ENCODE peak calls at places on chromosomes 3 and 15, in ten cellular contexts. One of them, this sample, is unnamed.

GRCh38 chr3:186942168-186942567 is 11.8 kb downstream of the ST6GAL1 start:
- DNase-seq in cardiac muscle cell: no peak
- DNase-seq in cerebellar nuclear complex: no peak
- DNase-seq in dorsolateral prefrontal cortex: no peak
- DNase-seq in SK-N-MC: no peak
- DNase-seq in psoas muscle: no peak
- DNase-seq in Calu3: no peak
- DNase-seq in activated T-helper 1 cell treated with anti-CD3 and anti-CD28 coated beads, Interleukin-12 subunit alpha, Interleukin-12 subunit beta, Interleukin-2, Interleukin-4 antibody, amounts not matched to agents 30 ng/mL and 10 ng/mL and 1 ng/mL, durations not matched to agents 14 hours and 24 hours and 36 hours: no peak
- DNase-seq in anterior cingulate cortex: no peak
- DNase-seq in GM13976: no peak
- DNase-seq in this sample: no peak

GRCh38 chr15:83372434-83372873 is 74.7 kb upstream of the SH3GL3 start:
- DNase-seq in cardiac muscle cell: no peak
- DNase-seq in cerebellar nuclear complex: no peak
- DNase-seq in dorsolateral prefrontal cortex: no peak
- DNase-seq in SK-N-MC: no peak
- DNase-seq in psoas muscle: no peak
- DNase-seq in Calu3: no peak
- DNase-seq in activated T-helper 1 cell treated with anti-CD3 and anti-CD28 coated beads, Interleukin-12 subunit alpha, Interleukin-12 subunit beta, Interleukin-2, Interleukin-4 antibody, amounts not matched to agents 30 ng/mL and 10 ng/mL and 1 ng/mL, durations not matched to agents 14 hours and 24 hours and 36 hours: no peak
- DNase-seq in anterior cingulate cortex: no peak
- DNase-seq in GM13976: no peak
- DNase-seq in this sample: peak

GRCh38 chr3:70067860-70068479 is 68.4 kb downstream of the SAMMSON start:
- DNase-seq in cardiac muscle cell: peak
- DNase-seq in cerebellar nuclear complex: no peak
- DNase-seq in dorsolateral prefrontal cortex: no peak
- DNase-seq in SK-N-MC: no peak
- DNase-seq in psoas muscle: no peak
- DNase-seq in Calu3: no peak
- DNase-seq in activated T-helper 1 cell treated with anti-CD3 and anti-CD28 coated beads, Interleukin-12 subunit alpha, Interleukin-12 subunit beta, Interleukin-2, Interleukin-4 antibody, amounts not matched to agents 30 ng/mL and 10 ng/mL and 1 ng/mL, durations not matched to agents 14 hours and 24 hours and 36 hours: no peak
- DNase-seq in anterior cingulate cortex: no peak
- DNase-seq in GM13976: no peak
- DNase-seq in this sample: no peak

GRCh38 chr3:129795596-129795995 is 97.9 kb downstream of the TMCC1 start:
- DNase-seq in cardiac muscle cell: no peak
- DNase-seq in cerebellar nuclear complex: no peak
- DNase-seq in dorsolateral prefrontal cortex: no peak
- DNase-seq in SK-N-MC: no peak
- DNase-seq in psoas muscle: no peak
- DNase-seq in Calu3: peak
- DNase-seq in activated T-helper 1 cell treated with anti-CD3 and anti-CD28 coated beads, Interleukin-12 subunit alpha, Interleukin-12 subunit beta, Interleukin-2, Interleukin-4 antibody, amounts not matched to agents 30 ng/mL and 10 ng/mL and 1 ng/mL, durations not matched to agents 14 hours and 24 hours and 36 hours: no peak
- DNase-seq in anterior cingulate cortex: no peak
- DNase-seq in GM13976: no peak
- DNase-seq in this sample: peak

GRCh38 chr15:78831229-78832207 is 20.3 kb upstream of the ADAMTS7 start:
- DNase-seq in cardiac muscle cell: no peak
- DNase-seq in cerebellar nuclear complex: no peak
- DNase-seq in dorsolateral prefrontal cortex: no peak
- DNase-seq in SK-N-MC: no peak
- DNase-seq in psoas muscle: no peak
- DNase-seq in Calu3: no peak
- DNase-seq in activated T-helper 1 cell treated with anti-CD3 and anti-CD28 coated beads, Interleukin-12 subunit alpha, Interleukin-12 subunit beta, Interleukin-2, Interleukin-4 antibody, amounts not matched to agents 30 ng/mL and 10 ng/mL and 1 ng/mL, durations not matched to agents 14 hours and 24 hours and 36 hours: no peak
- DNase-seq in anterior cingulate cortex: no peak
- DNase-seq in GM13976: no peak
- DNase-seq in this sample: no peak

GRCh38 chr3:140134231-140134630 is 199.2 kb downstream of the CLSTN2 start:
- DNase-seq in cardiac muscle cell: no peak
- DNase-seq in cerebellar nuclear complex: no peak
- DNase-seq in dorsolateral prefrontal cortex: no peak
- DNase-seq in SK-N-MC: no peak
- DNase-seq in psoas muscle: no peak
- DNase-seq in Calu3: no peak
- DNase-seq in activated T-helper 1 cell treated with anti-CD3 and anti-CD28 coated beads, Interleukin-12 subunit alpha, Interleukin-12 subunit beta, Interleukin-2, Interleukin-4 antibody, amounts not matched to agents 30 ng/mL and 10 ng/mL and 1 ng/mL, durations not matched to agents 14 hours and 24 hours and 36 hours: no peak
- DNase-seq in anterior cingulate cortex: no peak
- DNase-seq in GM13976: no peak
- DNase-seq in this sample: no peak

GRCh38 chr3:113339616-113340244 is 101.6 kb downstream of the CFAP44 start:
- DNase-seq in cardiac muscle cell: no peak
- DNase-seq in cerebellar nuclear complex: no peak
- DNase-seq in dorsolateral prefrontal cortex: no peak
- DNase-seq in SK-N-MC: no peak
- DNase-seq in psoas muscle: no peak
- DNase-seq in Calu3: no peak
- DNase-seq in activated T-helper 1 cell treated with anti-CD3 and anti-CD28 coated beads, Interleukin-12 subunit alpha, Interleukin-12 subunit beta, Interleukin-2, Interleukin-4 antibody, amounts not matched to agents 30 ng/mL and 10 ng/mL and 1 ng/mL, durations not matched to agents 14 hours and 24 hours and 36 hours: no peak
- DNase-seq in anterior cingulate cortex: no peak
- DNase-seq in GM13976: no peak
- DNase-seq in this sample: no peak

GRCh38 chr3:10121064-10121463 is 5.6 kb downstream of the BRK1 start:
- DNase-seq in cardiac muscle cell: no peak
- DNase-seq in cerebellar nuclear complex: no peak
- DNase-seq in dorsolateral prefrontal cortex: no peak
- DNase-seq in SK-N-MC: no peak
- DNase-seq in psoas muscle: no peak
- DNase-seq in Calu3: no peak
- DNase-seq in activated T-helper 1 cell treated with anti-CD3 and anti-CD28 coated beads, Interleukin-12 subunit alpha, Interleukin-12 subunit beta, Interleukin-2, Interleukin-4 antibody, amounts not matched to agents 30 ng/mL and 10 ng/mL and 1 ng/mL, durations not matched to agents 14 hours and 24 hours and 36 hours: no peak
- DNase-seq in anterior cingulate cortex: no peak
- DNase-seq in GM13976: no peak
- DNase-seq in this sample: no peak

GRCh38 chr3:126355777-126356372 is 1.3 kb downstream of the KLF15 start:
- DNase-seq in cardiac muscle cell: peak
- DNase-seq in cerebellar nuclear complex: peak
- DNase-seq in dorsolateral prefrontal cortex: peak
- DNase-seq in SK-N-MC: no peak
- DNase-seq in psoas muscle: peak
- DNase-seq in Calu3: peak
- DNase-seq in activated T-helper 1 cell treated with anti-CD3 and anti-CD28 coated beads, Interleukin-12 subunit alpha, Interleukin-12 subunit beta, Interleukin-2, Interleukin-4 antibody, amounts not matched to agents 30 ng/mL and 10 ng/mL and 1 ng/mL, durations not matched to agents 14 hours and 24 hours and 36 hours: no peak
- DNase-seq in anterior cingulate cortex: peak
- DNase-seq in GM13976: peak
- DNase-seq in this sample: peak

GRCh38 chr3:140863481-140864084 is 78.1 kb upstream of the SLC25A36 start:
- DNase-seq in cardiac muscle cell: peak
- DNase-seq in cerebellar nuclear complex: no peak
- DNase-seq in dorsolateral prefrontal cortex: peak
- DNase-seq in SK-N-MC: peak
- DNase-seq in psoas muscle: no peak
- DNase-seq in Calu3: peak
- DNase-seq in activated T-helper 1 cell treated with anti-CD3 and anti-CD28 coated beads, Interleukin-12 subunit alpha, Interleukin-12 subunit beta, Interleukin-2, Interleukin-4 antibody, amounts not matched to agents 30 ng/mL and 10 ng/mL and 1 ng/mL, durations not matched to agents 14 hours and 24 hours and 36 hours: peak
- DNase-seq in anterior cingulate cortex: no peak
- DNase-seq in GM13976: peak
- DNase-seq in this sample: peak